ENCODE peak calls at places on chromosomes 5 and 9, in six cellular contexts. W is CD8-positive, alpha-beta T cell; K is BE2C; J is aorta; S is adipocyte; O is posterior cingulate gyrus. Z is an unnamed sample.

GRCh38 chr9:120587357-120587756 is 7.4 kb upstream of the CDK5RAP2 start:
- DNase-seq in W (no peak), K (no peak), J (no peak), S (no peak), O (no peak), Z (no peak)

GRCh38 chr9:108419379-108419778 is 436.4 kb downstream of the ACTL7B start:
- DNase-seq in W (no peak), K (no peak), J (no peak), S (no peak), O (no peak), Z (no peak)

GRCh38 chr9:104948277-104948676 is 20.3 kb upstream of the ABCA1 start:
- DNase-seq in W (no peak), K (no peak), J (no peak), S (no peak), O (no peak), Z (no peak)

GRCh38 chr5:154320690-154321089 is 125.1 kb upstream of the SAP30L start:
- DNase-seq in W (no peak), K (no peak), J (no peak), S (peak), O (no peak), Z (no peak)

GRCh38 chr5:179209359-179210150 is 135.7 kb downstream of the ADAMTS2 start:
- DNase-seq in W (no peak), K (no peak), J (no peak), S (peak), O (no peak), Z (peak)

GRCh38 chr5:140175367-140176027 is 509 bp downstream of the CYSTM1 start:
- DNase-seq in W (peak), K (peak), J (peak), S (peak), O (peak), Z (peak)

GRCh38 chr5:139407517-139407916 is 3.6 kb upstream of the SPATA24 start:
- DNase-seq in W (no peak), K (no peak), J (no peak), S (no peak), O (no peak), Z (no peak)

GRCh38 chr5:140842798-140843733 is 2.1 kb downstream of the PCDHA8 start:
- DNase-seq in W (no peak), K (no peak), J (peak), S (no peak), O (no peak), Z (no peak)

GRCh38 chr9:87792831-87793288 is 66.9 kb downstream of the CTSL start:
- DNase-seq in W (no peak), K (no peak), J (no peak), S (peak), O (no peak), Z (no peak)

GRCh38 chr9:121350993-121351561 is 19.0 kb downstream of the STOM start:
- DNase-seq in W (no peak), K (peak), J (peak), S (peak), O (peak), Z (no peak)

GRCh38 chr9:71442937-71443336 is 321.5 kb upstream of the TRPM3 start:
- DNase-seq in W (no peak), K (no peak), J (no peak), S (no peak), O (no peak), Z (no peak)

GRCh38 chr9:34037626-34038025 is 11.1 kb downstream of the UBAP2 start:
- DNase-seq in W (no peak), K (no peak), J (no peak), S (no peak), O (no peak), Z (no peak)

GRCh38 chr5:57408714-57409113 is 73.9 kb downstream of the ACTBL2 start:
- DNase-seq in W (no peak), K (no peak), J (no peak), S (peak), O (no peak), Z (no peak)

GRCh38 chr5:73664796-73665195 is 38.8 kb downstream of the ARHGEF28 start:
- DNase-seq in W (no peak), K (no peak), J (no peak), S (no peak), O (no peak), Z (no peak)

GRCh38 chr5:912356-913091 is 19.8 kb downstream of the TRIP13 start:
- DNase-seq in W (peak), K (peak), J (no peak), S (no peak), O (peak), Z (no peak)

GRCh38 chr5:135976216-135976615 is 21.4 kb upstream of the LECT2 start:
- DNase-seq in W (no peak), K (no peak), J (no peak), S (no peak), O (no peak), Z (no peak)

GRCh38 chr5:17222679-17223078 is 5.2 kb downstream of the BASP1 start:
- DNase-seq in W (no peak), K (no peak), J (no peak), S (peak), O (no peak), Z (no peak)

GRCh38 chr5:31359839-31360238 is 166.4 kb downstream of the CDH6 start:
- DNase-seq in W (no peak), K (no peak), J (no peak), S (no peak), O (no peak), Z (no peak)

GRCh38 chr9:123996731-123997421 is 14.7 kb upstream of the LHX2 start:
- DNase-seq in W (no peak), K (no peak), J (peak), S (no peak), O (no peak), Z (no peak)

GRCh38 chr9:116998305-116998704 is 311.2 kb downstream of the TRIM32 start:
- DNase-seq in W (no peak), K (no peak), J (no peak), S (peak), O (no peak), Z (no peak)

GRCh38 chr9:112868461-112868860 is 22.2 kb downstream of the SLC46A2 start:
- DNase-seq in W (no peak), K (no peak), J (no peak), S (no peak), O (no peak), Z (no peak)

GRCh38 chr9:4934976-4935672 is 49.9 kb upstream of the JAK2 start:
- DNase-seq in W (no peak), K (no peak), J (no peak), S (no peak), O (no peak), Z (no peak)

GRCh38 chr5:145978672-145979071 is 42.3 kb downstream of the SH3RF2 start:
- DNase-seq in W (no peak), K (no peak), J (no peak), S (no peak), O (no peak), Z (no peak)

GRCh38 chr5:35061216-35061615 is 13.5 kb upstream of the AGXT2 start:
- DNase-seq in W (no peak), K (no peak), J (no peak), S (peak), O (no peak), Z (no peak)

GRCh38 chr9:89519393-89519805 is 21.5 kb upstream of the SEMA4D start:
- DNase-seq in W (no peak), K (peak), J (no peak), S (no peak), O (no peak), Z (no peak)

GRCh38 chr5:28947865-28948264 is 1909.5 kb upstream of the CDH9 start:
- DNase-seq in W (no peak), K (no peak), J (no peak), S (no peak), O (no peak), Z (no peak)

GRCh38 chr5:38641003-38641402 is 84.6 kb upstream of the LIFR start:
- DNase-seq in W (no peak), K (no peak), J (no peak), S (peak), O (no peak), Z (peak)